ENCODE peak calls at places on chromosomes 16 and 17, in five cellular contexts. L is GM12878, M is IMR-90, C is H1, F is A549. R is an unnamed sample.

GRCh38 chr16:85348921-85349334 is 236.7 kb upstream of the CIBAR2 start:
- DNase-seq in L (no peak), M (no peak), C (no peak), F (no peak), R (no peak)

GRCh38 chr17:50934672-50935200 is 68.6 kb upstream of the TOB1 start:
- DNase-seq in L (no peak), M (no peak), C (no peak), F (no peak), R (no peak)

GRCh38 chr17:74770498-74771318 is 5.4 kb downstream of the NAT9 start:
- DNase-seq in L (no peak), M (peak), C (peak), F (peak), R (peak)

GRCh38 chr17:74863420-74864296 is 4.0 kb upstream of the GRIN2C start:
- DNase-seq in L (no peak), M (no peak), C (no peak), F (no peak), R (no peak)

GRCh38 chr16:57609541-57610401 is 18.7 kb upstream of the ADGRG1 start:
- DNase-seq in L (peak), M (peak), C (peak), F (no peak), R (no peak)

GRCh38 chr17:49596613-49597244 is 21.1 kb downstream of the NXPH3 start:
- DNase-seq in L (no peak), M (no peak), C (no peak), F (no peak), R (no peak)

GRCh38 chr16:64305663-64306062 is 816.2 kb downstream of the CDH11 start:
- DNase-seq in L (no peak), M (no peak), C (no peak), F (no peak), R (no peak)

GRCh38 chr17:83035722-83036121 is 43.7 kb upstream of the METRNL start:
- DNase-seq in L (no peak), M (no peak), C (no peak), F (no peak), R (no peak)

GRCh38 chr17:58960068-58960467 is 146.6 kb downstream of the TRIM37 start:
- DNase-seq in L (no peak), M (peak), C (no peak), F (peak), R (peak)

GRCh38 chr17:2435181-2435741 is 34.4 kb upstream of the MNT start:
- DNase-seq in L (no peak), M (peak), C (peak), F (no peak), R (no peak)

DNA sequence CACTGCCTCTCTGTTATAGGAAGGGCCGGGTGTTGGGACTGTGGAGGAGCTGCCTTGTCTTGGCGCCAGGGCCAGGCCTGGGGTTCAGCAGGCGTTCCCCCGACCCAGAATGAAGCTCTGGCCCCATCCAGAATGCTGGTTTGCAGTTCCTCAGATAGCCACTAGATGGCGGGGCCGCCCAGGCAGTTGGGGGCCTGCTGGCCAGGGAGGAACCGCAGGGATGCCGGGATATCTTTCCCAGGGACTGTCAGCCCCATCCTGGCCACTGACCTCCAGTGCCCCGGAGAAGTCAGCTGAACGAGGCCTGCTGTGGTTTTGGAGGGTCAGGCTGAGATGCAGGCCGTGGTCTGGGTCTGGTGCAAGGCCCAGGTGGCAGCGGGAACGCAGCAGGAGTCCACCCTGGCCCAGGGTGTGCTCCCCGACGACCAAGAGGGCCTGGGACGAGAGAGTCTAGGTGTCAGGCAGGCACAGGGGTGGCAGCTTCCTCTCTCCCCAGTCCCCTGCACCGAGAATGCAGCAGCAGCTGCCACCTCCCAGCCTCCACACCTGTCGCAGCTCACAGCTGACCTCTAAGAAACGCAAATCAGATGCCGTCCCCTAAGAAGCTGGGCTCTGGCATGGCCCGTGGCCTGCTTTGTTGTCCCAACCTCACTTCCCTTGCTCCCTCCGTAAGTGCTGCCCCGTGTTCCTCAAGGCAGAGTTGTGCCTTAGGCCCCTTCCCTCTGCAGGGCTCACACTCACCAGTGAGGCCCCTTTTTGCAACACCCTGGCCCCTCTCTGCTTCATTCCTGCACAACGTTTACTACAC is 51.2 kb downstream of the RMI2 start:
- DNase-seq in L (no peak), M (peak), C (peak), F (peak), R (no peak)
- TF ChIP-seq CEBPB in L (no peak), M (no peak), C (no peak), F (no peak), R (no peak)

GRCh38 chr17:67412057-67412456 is 35.0 kb downstream of the PITPNC1 start:
- DNase-seq in L (no peak), M (no peak), C (no peak), F (no peak), R (no peak)
- TF ChIP-seq CEBPB in L (no peak), M (no peak), C (no peak), F (no peak), R (no peak)

GRCh38 chr17:57604771-57605733 is 140.0 kb downstream of the CCDC182 start:
- DNase-seq in L (peak), M (peak), C (no peak), F (no peak), R (no peak)

GRCh38 chr17:57607553-57608120 is 137.5 kb downstream of the CCDC182 start:
- DNase-seq in L (no peak), M (no peak), C (no peak), F (no peak), R (no peak)

GRCh38 chr17:57603978-57604377 is 141.1 kb downstream of the CCDC182 start:
- DNase-seq in L (peak), M (no peak), C (no peak), F (no peak), R (no peak)

GRCh38 chr17:57606111-57606875 is 138.8 kb downstream of the CCDC182 start:
- DNase-seq in L (no peak), M (no peak), C (no peak), F (no peak), R (no peak)

DNA sequence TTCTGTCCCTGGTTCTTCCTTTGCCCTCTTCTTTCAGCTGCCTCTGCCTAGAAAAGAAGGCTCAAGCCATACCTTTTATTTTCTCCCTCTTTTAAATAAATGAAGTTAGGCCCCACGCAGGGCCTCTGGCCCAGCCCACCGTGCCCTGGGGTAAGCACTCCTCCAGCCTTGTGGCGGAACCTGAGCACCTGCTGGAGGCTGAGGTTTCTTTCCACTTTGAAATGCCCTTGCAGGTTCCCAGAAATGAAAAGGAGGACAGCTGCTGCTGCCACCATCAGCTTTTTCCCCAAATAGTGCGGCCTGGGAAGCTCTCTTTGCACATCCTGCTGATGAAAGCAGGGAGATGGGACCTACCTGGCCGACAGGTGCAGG is 139.4 kb downstream of the CCDC182 start:
- DNase-seq in L (no peak), M (no peak), C (no peak), F (no peak), R (no peak)
- TF ChIP-seq CEBPB in L (no peak), M (no peak), C (no peak), F (no peak), R (no peak)

GRCh38 chr16:67441289-67441753 is 10.4 kb downstream of the HSD11B2 start:
- DNase-seq in L (no peak), M (no peak), C (no peak), F (no peak), R (no peak)
- TF ChIP-seq CEBPB in L (no peak), M (no peak), C (no peak), F (no peak), R (no peak)

DNA sequence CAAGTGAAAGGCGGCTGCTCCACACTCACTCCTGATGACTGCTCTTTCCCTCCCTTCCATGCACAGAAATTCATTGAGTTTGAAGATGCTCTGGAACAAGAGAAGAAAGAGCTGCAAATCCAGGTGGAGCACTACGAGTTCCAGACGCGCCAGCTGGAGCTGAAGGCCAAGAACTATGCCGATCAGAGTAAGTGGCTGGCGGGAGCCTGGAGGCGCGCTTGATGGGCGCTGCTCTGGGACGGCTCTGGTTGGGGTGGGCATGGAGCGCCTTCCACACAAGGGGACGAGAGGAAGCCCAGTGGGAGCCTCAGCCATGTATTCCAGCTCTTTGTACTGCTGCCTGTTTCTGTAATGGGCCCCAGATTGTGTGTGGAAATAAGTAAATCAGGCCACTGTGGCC is 18.5 kb downstream of the MAPK8IP3 start:
- DNase-seq in L (no peak), M (no peak), C (no peak), F (no peak), R (no peak)
- TF ChIP-seq CEBPB in L (no peak), M (no peak), C (no peak), F (no peak), R (no peak)

GRCh38 chr16:83813818-83814653 is 6.3 kb downstream of the HSBP1 start:
- DNase-seq in L (no peak), M (peak), C (peak), F (peak), R (no peak)
- TF ChIP-seq CEBPB in L (no peak), M (no peak), C (no peak), F (no peak), R (no peak)

GRCh38 chr16:68079616-68080344 is 5.4 kb upstream of the NFATC3 start:
- DNase-seq in L (no peak), M (no peak), C (peak), F (no peak), R (no peak)
- TF ChIP-seq CEBPB in L (no peak), M (no peak), C (no peak), F (no peak), R (no peak)

DNA sequence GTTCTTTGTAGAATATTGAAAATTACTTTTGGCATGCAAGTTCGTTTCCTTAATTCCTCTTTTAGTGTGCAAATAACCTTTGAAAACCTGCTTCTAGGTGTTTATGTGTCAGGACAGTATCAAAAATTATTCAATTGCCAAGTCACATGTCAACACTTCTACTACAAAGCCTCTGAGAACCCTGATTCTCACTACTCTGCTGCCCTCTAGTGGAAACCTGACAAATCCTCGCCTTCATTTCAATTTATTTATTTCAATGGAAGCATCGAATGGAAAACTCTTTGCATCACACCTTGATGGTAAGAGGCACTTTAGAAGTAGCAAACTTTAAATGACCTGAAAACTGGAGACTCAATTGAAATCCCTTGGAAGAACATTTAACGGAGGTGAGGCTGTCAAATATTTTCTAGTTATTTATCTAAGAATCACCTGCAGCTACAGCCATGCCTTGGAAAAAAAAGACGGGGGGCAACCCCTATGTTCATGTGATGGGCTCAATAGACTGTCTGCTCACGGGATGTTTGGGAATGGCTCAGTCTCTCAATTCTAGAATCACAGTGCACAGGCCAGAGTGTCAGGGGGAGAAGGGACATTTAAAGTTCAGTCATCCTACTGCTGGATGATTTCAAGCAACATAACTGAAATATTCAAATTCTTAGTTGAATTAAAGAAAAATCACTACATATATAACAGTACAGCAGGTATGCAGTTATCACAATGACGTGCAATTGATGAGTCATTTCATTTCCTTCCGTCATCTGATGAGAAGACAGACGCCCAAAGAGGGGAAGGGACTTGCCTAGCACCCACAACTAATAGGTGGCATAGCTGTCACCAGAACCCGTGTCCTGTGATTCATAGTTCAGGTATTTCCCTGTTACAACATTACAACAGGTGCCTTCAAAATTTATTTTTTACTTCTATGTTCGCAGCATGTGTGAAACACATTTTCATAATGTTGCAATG is 563.9 kb downstream of the TOX3 start:
- DNase-seq in L (no peak), M (peak), C (peak), F (peak), R (peak)
- TF ChIP-seq CEBPB in L (no peak), M (no peak), C (no peak), F (no peak), R (no peak)

GRCh38 chr16:51526622-51527021 is 375.6 kb upstream of the SALL1 start:
- DNase-seq in L (no peak), M (no peak), C (no peak), F (no peak), R (no peak)
- TF ChIP-seq CEBPB in L (no peak), M (no peak), C (no peak), F (no peak), R (no peak)

DNA sequence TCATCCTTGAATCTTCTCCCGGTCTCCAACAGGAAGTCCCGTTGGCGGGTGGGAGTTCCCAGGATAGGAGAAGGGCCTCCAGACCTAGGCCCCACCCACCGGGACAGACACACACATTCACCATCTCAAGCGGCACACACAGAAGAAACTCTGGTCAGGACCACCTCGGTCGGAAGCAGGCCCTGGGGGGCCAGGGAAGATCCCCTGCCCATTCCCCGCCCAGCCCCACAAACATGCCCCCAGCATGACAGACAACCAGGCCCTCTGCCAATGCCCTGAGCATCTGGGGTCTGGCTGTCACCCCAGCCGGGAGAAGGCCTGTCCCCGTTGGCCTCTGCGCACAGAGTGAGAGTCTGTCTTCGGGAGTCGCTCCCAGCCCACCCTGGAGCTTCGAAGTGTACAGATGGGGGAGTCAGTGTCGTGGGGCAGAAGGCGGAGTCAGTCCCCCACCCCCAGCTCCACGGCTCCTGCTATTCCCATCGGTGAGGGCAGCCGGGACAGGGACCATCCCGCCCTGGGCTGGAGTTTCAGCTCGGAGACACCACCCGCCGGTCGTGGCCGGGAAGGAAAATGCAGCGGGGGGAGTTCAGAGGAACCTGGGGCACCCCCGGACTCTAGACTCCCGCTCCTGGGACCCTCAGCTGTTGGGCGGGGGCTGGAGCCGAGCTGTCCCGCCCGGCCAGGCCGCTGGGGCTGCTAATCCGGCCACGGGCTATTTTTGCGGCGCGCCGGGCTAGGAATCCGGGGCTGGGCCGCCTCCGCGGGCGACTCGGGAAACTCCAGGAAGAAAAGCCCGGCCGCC is 690 bp downstream of the RHBDF1 start:
- DNase-seq in L (no peak), M (peak), C (peak), F (peak), R (peak)
- TF ChIP-seq CEBPB in L (no peak), M (no peak), C (no peak), F (no peak), R (no peak)

R was measured in HCT116.